ENCODE peak calls at places on chromosome 9, in ten cellular contexts. S, Y, M, N, H, O, G, D, I and B are unnamed samples.
A peak's percentile ranks its signal among the peaks of the same experiment; 100 is the strongest.

GRCh38 chr9:120583958-120584369 is 4.0 kb upstream of the CDK5RAP2 start:
- DNase-seq in S (peak; percentile 43), Y (peak; percentile 32), M (no peak), N (peak; percentile 12), H (no peak), O (no peak), G (no peak), D (peak; percentile 99), I (no peak), B (peak; percentile 35)

GRCh38 chr9:72628191-72628590 is 106.8 kb downstream of the TMC1 start:
- DNase-seq in S (no peak), Y (no peak), M (no peak), N (no peak), H (no peak), O (no peak), G (no peak), D (no peak), I (no peak), B (no peak)

GRCh38 chr9:83981126-83981871 is 694 bp downstream of the RMI1 start:
- DNase-seq in S (peak; percentile 23), Y (no peak), M (no peak), N (no peak), H (no peak), O (no peak), G (peak; percentile 32), D (peak; percentile 66), I (no peak), B (peak; percentile 32)

GRCh38 chr9:135612437-135612836 is 26.9 kb downstream of the GLT6D1 start:
- DNase-seq in S (no peak), Y (no peak), M (no peak), N (no peak), H (peak; percentile 55), O (no peak), G (no peak), D (no peak), I (no peak), B (no peak)

GRCh38 chr9:130938652-130939404 is at the start of gene FIBCD1:
- DNase-seq in S (no peak), Y (peak; percentile 53), M (no peak), N (no peak), H (peak; percentile 69), O (no peak), G (no peak), D (peak; percentile 68), I (peak; percentile 32), B (peak; percentile 35)

GRCh38 chr9:91733006-91733624 is 216.9 kb downstream of the ROR2 start:
- DNase-seq in S (no peak), Y (no peak), M (no peak), N (no peak), H (no peak), O (no peak), G (no peak), D (no peak), I (no peak), B (no peak)

GRCh38 chr9:7137040-7137439 is 379.3 kb downstream of the KDM4C start:
- DNase-seq in S (no peak), Y (no peak), M (no peak), N (no peak), H (no peak), O (no peak), G (peak; percentile 57), D (no peak), I (no peak), B (no peak)

GRCh38 chr9:129415031-129415953 is 205.6 kb downstream of the C9orf50 start:
- DNase-seq in S (no peak), Y (no peak), M (no peak), N (no peak), H (peak; percentile 56), O (no peak), G (no peak), D (peak; percentile 22), I (no peak), B (no peak)

GRCh38 chr9:129868571-129869486 is 33.6 kb downstream of the USP20 start:
- DNase-seq in S (peak; percentile 59), Y (peak; percentile 86), M (peak; percentile 85), N (peak; percentile 91), H (peak; percentile 61), O (no peak), G (no peak), D (no peak), I (peak; percentile 73), B (peak; percentile 81)

GRCh38 chr9:134403292-134403681 is 77.0 kb downstream of the RXRA start:
- DNase-seq in S (no peak), Y (no peak), M (no peak), N (no peak), H (no peak), O (no peak), G (peak; percentile 84), D (no peak), I (no peak), B (no peak)

GRCh38 chr9:133492061-133493021 is 13.4 kb upstream of the SLC2A6 start:
- DNase-seq in S (no peak), Y (no peak), M (no peak), N (no peak), H (peak; percentile 60), O (no peak), G (peak; percentile 31), D (peak; percentile 70), I (no peak), B (no peak)

GRCh38 chr9:136351237-136351800 is 12.2 kb downstream of the DNLZ start:
- DNase-seq in S (no peak), Y (no peak), M (no peak), N (no peak), H (no peak), O (no peak), G (no peak), D (no peak), I (no peak), B (no peak)